ENCODE peak calls at places on chromosome 7, in ten cellular contexts. One of them, this sample, is unnamed.

GRCh38 chr7:20350518-20350951 is 19.8 kb downstream of the ITGB8 start:
- DNase-seq in coronary artery: no peak
- DNase-seq in tibial artery: no peak
- DNase-seq in PC-9: no peak
- DNase-seq in HCT116: no peak
- DNase-seq in BE2C: no peak
- DNase-seq in lung: no peak
- DNase-seq in esophagus squamous epithelium: no peak
- DNase-seq in lower lobe of right lung: no peak
- DNase-seq in neural progenitor cell: peak; percentile 45
- DNase-seq in this sample: no peak

GRCh38 chr7:1859266-1860035 is 189.4 kb downstream of the ELFN1 start:
- DNase-seq in coronary artery: no peak
- DNase-seq in tibial artery: no peak
- DNase-seq in PC-9: no peak
- DNase-seq in HCT116: no peak
- DNase-seq in BE2C: peak; percentile 12
- DNase-seq in lung: no peak
- DNase-seq in esophagus squamous epithelium: no peak
- DNase-seq in lower lobe of right lung: no peak
- DNase-seq in neural progenitor cell: no peak
- DNase-seq in this sample: no peak

GRCh38 chr7:150961510-150962284 is 16.4 kb downstream of the KCNH2 start:
- DNase-seq in coronary artery: no peak
- DNase-seq in tibial artery: no peak
- DNase-seq in PC-9: no peak
- DNase-seq in HCT116: no peak
- DNase-seq in BE2C: no peak
- DNase-seq in lung: no peak
- DNase-seq in esophagus squamous epithelium: no peak
- DNase-seq in lower lobe of right lung: no peak
- DNase-seq in neural progenitor cell: no peak
- DNase-seq in this sample: no peak

GRCh38 chr7:67359900-67360299 is 363.3 kb downstream of the TYW1 start:
- DNase-seq in coronary artery: no peak
- DNase-seq in tibial artery: no peak
- DNase-seq in PC-9: no peak
- DNase-seq in HCT116: no peak
- DNase-seq in BE2C: no peak
- DNase-seq in lung: no peak
- DNase-seq in esophagus squamous epithelium: no peak
- DNase-seq in lower lobe of right lung: no peak
- DNase-seq in neural progenitor cell: no peak
- DNase-seq in this sample: no peak

GRCh38 chr7:111855842-111856227 is 293.5 kb upstream of the IMMP2L start:
- DNase-seq in coronary artery: no peak
- DNase-seq in tibial artery: no peak
- DNase-seq in PC-9: no peak
- DNase-seq in HCT116: no peak
- DNase-seq in BE2C: peak; percentile 42
- DNase-seq in lung: no peak
- DNase-seq in esophagus squamous epithelium: no peak
- DNase-seq in lower lobe of right lung: no peak
- DNase-seq in neural progenitor cell: peak; percentile 11
- DNase-seq in this sample: peak; percentile 54

GRCh38 chr7:12066561-12066960 is 144.5 kb upstream of the TMEM106B start:
- DNase-seq in coronary artery: no peak
- DNase-seq in tibial artery: no peak
- DNase-seq in PC-9: peak; percentile 55
- DNase-seq in HCT116: peak; percentile 85
- DNase-seq in BE2C: no peak
- DNase-seq in lung: no peak
- DNase-seq in esophagus squamous epithelium: no peak
- DNase-seq in lower lobe of right lung: no peak
- DNase-seq in neural progenitor cell: no peak
- DNase-seq in this sample: no peak

GRCh38 chr7:69967152-69967591 is 368.9 kb downstream of the AUTS2 start:
- DNase-seq in coronary artery: no peak
- DNase-seq in tibial artery: peak; percentile 66
- DNase-seq in PC-9: no peak
- DNase-seq in HCT116: no peak
- DNase-seq in BE2C: peak; percentile 33
- DNase-seq in lung: peak; percentile 54
- DNase-seq in esophagus squamous epithelium: no peak
- DNase-seq in lower lobe of right lung: peak; percentile 45
- DNase-seq in neural progenitor cell: peak; percentile 44
- DNase-seq in this sample: no peak

GRCh38 chr7:30003098-30003497 is 13.5 kb upstream of the SCRN1 start:
- DNase-seq in coronary artery: no peak
- DNase-seq in tibial artery: no peak
- DNase-seq in PC-9: no peak
- DNase-seq in HCT116: no peak
- DNase-seq in BE2C: no peak
- DNase-seq in lung: no peak
- DNase-seq in esophagus squamous epithelium: no peak
- DNase-seq in lower lobe of right lung: no peak
- DNase-seq in neural progenitor cell: peak; percentile 20
- DNase-seq in this sample: no peak

GRCh38 chr7:47460251-47460989 is 121.5 kb downstream of the TNS3 start:
- DNase-seq in coronary artery: no peak
- DNase-seq in tibial artery: peak; percentile 62
- DNase-seq in PC-9: no peak
- DNase-seq in HCT116: no peak
- DNase-seq in BE2C: no peak
- DNase-seq in lung: no peak
- DNase-seq in esophagus squamous epithelium: no peak
- DNase-seq in lower lobe of right lung: no peak
- DNase-seq in neural progenitor cell: no peak
- DNase-seq in this sample: no peak

GRCh38 chr7:47465191-47465590 is 116.7 kb downstream of the TNS3 start:
- DNase-seq in coronary artery: no peak
- DNase-seq in tibial artery: no peak
- DNase-seq in PC-9: no peak
- DNase-seq in HCT116: no peak
- DNase-seq in BE2C: no peak
- DNase-seq in lung: no peak
- DNase-seq in esophagus squamous epithelium: no peak
- DNase-seq in lower lobe of right lung: no peak
- DNase-seq in neural progenitor cell: no peak
- DNase-seq in this sample: no peak

GRCh38 chr7:47461161-47461560 is 120.8 kb downstream of the TNS3 start:
- DNase-seq in coronary artery: no peak
- DNase-seq in tibial artery: peak; percentile 70
- DNase-seq in PC-9: no peak
- DNase-seq in HCT116: no peak
- DNase-seq in BE2C: no peak
- DNase-seq in lung: no peak
- DNase-seq in esophagus squamous epithelium: no peak
- DNase-seq in lower lobe of right lung: no peak
- DNase-seq in neural progenitor cell: no peak
- DNase-seq in this sample: no peak

GRCh38 chr7:47466832-47467231 is 115.1 kb downstream of the TNS3 start:
- DNase-seq in coronary artery: no peak
- DNase-seq in tibial artery: no peak
- DNase-seq in PC-9: no peak
- DNase-seq in HCT116: no peak
- DNase-seq in BE2C: no peak
- DNase-seq in lung: no peak
- DNase-seq in esophagus squamous epithelium: no peak
- DNase-seq in lower lobe of right lung: no peak
- DNase-seq in neural progenitor cell: no peak
- DNase-seq in this sample: no peak

GRCh38 chr7:47464266-47464665 is 117.6 kb downstream of the TNS3 start:
- DNase-seq in coronary artery: no peak
- DNase-seq in tibial artery: no peak
- DNase-seq in PC-9: no peak
- DNase-seq in HCT116: no peak
- DNase-seq in BE2C: no peak
- DNase-seq in lung: no peak
- DNase-seq in esophagus squamous epithelium: no peak
- DNase-seq in lower lobe of right lung: no peak
- DNase-seq in neural progenitor cell: no peak
- DNase-seq in this sample: no peak
- H3K4me3 ChIP-seq in coronary artery: no peak overlapping the region
- H3K4me3 ChIP-seq in tibial artery: no peak overlapping the region
- H3K4me3 ChIP-seq in PC-9: no peak overlapping the region
- H3K4me3 ChIP-seq in HCT116: no peak overlapping the region
- H3K4me3 ChIP-seq in BE2C: no peak overlapping the region
- H3K4me3 ChIP-seq in lung: no peak overlapping the region
- H3K4me3 ChIP-seq in esophagus squamous epithelium: no peak overlapping the region
- H3K4me3 ChIP-seq in lower lobe of right lung: no peak overlapping the region
- H3K4me3 ChIP-seq in neural progenitor cell: no peak overlapping the region
- H3K4me3 ChIP-seq in this sample: no peak overlapping the region

GRCh38 chr7:99106869-99107268 is 37.0 kb downstream of the SMURF1 start:
- DNase-seq in coronary artery: no peak
- DNase-seq in tibial artery: no peak
- DNase-seq in PC-9: no peak
- DNase-seq in HCT116: no peak
- DNase-seq in BE2C: no peak
- DNase-seq in lung: no peak
- DNase-seq in esophagus squamous epithelium: no peak
- DNase-seq in lower lobe of right lung: no peak
- DNase-seq in neural progenitor cell: no peak
- DNase-seq in this sample: no peak

GRCh38 chr7:99104631-99105030 is 39.3 kb downstream of the SMURF1 start:
- DNase-seq in coronary artery: no peak
- DNase-seq in tibial artery: no peak
- DNase-seq in PC-9: no peak
- DNase-seq in HCT116: no peak
- DNase-seq in BE2C: no peak
- DNase-seq in lung: no peak
- DNase-seq in esophagus squamous epithelium: no peak
- DNase-seq in lower lobe of right lung: no peak
- DNase-seq in neural progenitor cell: no peak
- DNase-seq in this sample: no peak

GRCh38 chr7:99108615-99109014 is 35.3 kb downstream of the SMURF1 start:
- DNase-seq in coronary artery: no peak
- DNase-seq in tibial artery: no peak
- DNase-seq in PC-9: no peak
- DNase-seq in HCT116: no peak
- DNase-seq in BE2C: no peak
- DNase-seq in lung: no peak
- DNase-seq in esophagus squamous epithelium: no peak
- DNase-seq in lower lobe of right lung: no peak
- DNase-seq in neural progenitor cell: no peak
- DNase-seq in this sample: no peak

GRCh38 chr7:99105756-99106155 is 38.2 kb downstream of the SMURF1 start:
- DNase-seq in coronary artery: no peak
- DNase-seq in tibial artery: no peak
- DNase-seq in PC-9: no peak
- DNase-seq in HCT116: no peak
- DNase-seq in BE2C: no peak
- DNase-seq in lung: no peak
- DNase-seq in esophagus squamous epithelium: no peak
- DNase-seq in lower lobe of right lung: no peak
- DNase-seq in neural progenitor cell: no peak
- DNase-seq in this sample: no peak

DNA sequence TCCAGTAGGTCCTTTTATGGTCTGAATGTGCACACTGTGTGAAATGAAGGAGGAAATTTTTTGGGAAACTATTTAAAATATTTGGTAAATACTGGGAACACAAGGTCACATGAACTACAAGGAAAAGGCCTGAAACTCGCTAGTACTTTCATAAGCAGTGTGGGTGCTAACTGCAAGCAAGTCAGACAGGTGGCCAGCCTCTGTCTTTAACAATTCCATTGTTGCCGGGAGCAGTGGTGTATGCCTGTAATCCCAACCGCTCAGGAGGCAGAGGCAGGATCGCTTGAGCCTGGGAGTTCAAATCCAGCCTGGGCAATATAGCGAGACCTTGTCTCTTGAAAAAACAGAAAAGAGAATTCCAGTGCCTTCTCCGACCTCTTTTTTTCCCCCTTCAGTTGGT is 37.5 kb downstream of the SMURF1 start:
- DNase-seq in coronary artery: no peak
- DNase-seq in tibial artery: no peak
- DNase-seq in PC-9: no peak
- DNase-seq in HCT116: no peak
- DNase-seq in BE2C: no peak
- DNase-seq in lung: no peak
- DNase-seq in esophagus squamous epithelium: no peak
- DNase-seq in lower lobe of right lung: no peak
- DNase-seq in neural progenitor cell: peak; percentile 37
- DNase-seq in this sample: no peak
- H3K4me3 ChIP-seq in coronary artery: no peak overlapping the region
- H3K4me3 ChIP-seq in tibial artery: no peak overlapping the region
- H3K4me3 ChIP-seq in PC-9: no peak overlapping the region
- H3K4me3 ChIP-seq in HCT116: no peak overlapping the region
- H3K4me3 ChIP-seq in BE2C: no peak overlapping the region
- H3K4me3 ChIP-seq in lung: no peak overlapping the region
- H3K4me3 ChIP-seq in esophagus squamous epithelium: no peak overlapping the region
- H3K4me3 ChIP-seq in lower lobe of right lung: no peak overlapping the region
- H3K4me3 ChIP-seq in neural progenitor cell: no peak overlapping the region
- H3K4me3 ChIP-seq in this sample: no peak overlapping the region

DNA sequence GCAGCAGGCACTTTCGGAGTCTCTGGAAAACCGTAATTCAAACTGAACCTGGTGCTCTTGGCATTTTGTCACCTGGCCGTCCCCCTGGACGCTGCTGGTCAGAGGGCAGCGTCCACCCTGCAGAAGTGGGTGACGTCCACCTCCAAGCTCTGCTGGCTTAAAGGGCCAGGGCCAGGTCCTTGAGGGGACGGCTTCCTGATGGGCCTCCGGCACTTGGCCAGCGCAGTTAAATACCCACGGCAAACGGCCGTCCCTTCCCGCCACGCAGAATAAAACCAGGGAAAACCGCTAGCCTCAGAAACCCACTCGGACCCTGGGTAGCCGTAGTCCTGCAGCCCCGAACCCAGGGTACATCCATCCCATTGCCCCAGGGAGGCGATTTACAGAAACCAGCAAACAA is 81.3 kb upstream of the PDGFA start:
- DNase-seq in coronary artery: peak; percentile 77
- DNase-seq in tibial artery: peak; percentile 88
- DNase-seq in PC-9: no peak
- DNase-seq in HCT116: no peak
- DNase-seq in BE2C: no peak
- DNase-seq in lung: no peak
- DNase-seq in esophagus squamous epithelium: no peak
- DNase-seq in lower lobe of right lung: no peak
- DNase-seq in neural progenitor cell: no peak
- DNase-seq in this sample: no peak
- H3K4me3 ChIP-seq in coronary artery: peak overlapping the region; percentile 55
- H3K4me3 ChIP-seq in tibial artery: peak overlapping the region; percentile 27
- H3K4me3 ChIP-seq in PC-9: no peak overlapping the region
- H3K4me3 ChIP-seq in HCT116: no peak overlapping the region
- H3K4me3 ChIP-seq in BE2C: no peak overlapping the region
- H3K4me3 ChIP-seq in lung: no peak overlapping the region
- H3K4me3 ChIP-seq in esophagus squamous epithelium: no peak overlapping the region
- H3K4me3 ChIP-seq in lower lobe of right lung: peak overlapping the region; percentile 25
- H3K4me3 ChIP-seq in neural progenitor cell: no peak overlapping the region
- H3K4me3 ChIP-seq in this sample: no peak overlapping the region

DNA sequence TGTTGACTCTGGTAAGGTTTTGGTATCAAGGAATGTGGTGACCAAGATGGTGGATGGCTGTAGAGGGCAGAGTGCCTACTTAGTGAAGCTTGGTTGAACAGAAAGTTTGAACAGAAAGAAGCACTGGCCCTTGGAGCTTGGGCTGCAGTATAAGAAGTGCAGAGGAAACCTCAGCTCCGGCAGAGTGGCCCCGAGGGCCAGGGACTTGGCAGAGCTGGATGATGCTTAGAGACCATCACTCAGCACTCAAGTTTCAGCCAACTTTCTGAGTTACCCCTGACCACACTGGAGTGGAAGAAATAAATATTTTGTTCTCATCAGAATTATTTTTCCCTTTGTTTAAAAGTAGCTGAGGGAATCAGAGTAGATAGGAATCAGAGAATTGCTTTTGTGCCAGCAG is 336.7 kb downstream of the C7orf25 start:
- DNase-seq in coronary artery: no peak
- DNase-seq in tibial artery: no peak
- DNase-seq in PC-9: no peak
- DNase-seq in HCT116: no peak
- DNase-seq in BE2C: no peak
- DNase-seq in lung: no peak
- DNase-seq in esophagus squamous epithelium: no peak
- DNase-seq in lower lobe of right lung: no peak
- DNase-seq in neural progenitor cell: no peak
- DNase-seq in this sample: no peak
- H3K4me3 ChIP-seq in coronary artery: no peak overlapping the region
- H3K4me3 ChIP-seq in tibial artery: no peak overlapping the region
- H3K4me3 ChIP-seq in PC-9: no peak overlapping the region
- H3K4me3 ChIP-seq in HCT116: no peak overlapping the region
- H3K4me3 ChIP-seq in BE2C: no peak overlapping the region
- H3K4me3 ChIP-seq in lung: no peak overlapping the region
- H3K4me3 ChIP-seq in esophagus squamous epithelium: no peak overlapping the region
- H3K4me3 ChIP-seq in lower lobe of right lung: no peak overlapping the region
- H3K4me3 ChIP-seq in neural progenitor cell: no peak overlapping the region
- H3K4me3 ChIP-seq in this sample: no peak overlapping the region

This sample was measured in Jurkat, Clone E6-1.